ENCODE peak calls at places on chromosomes 7 and 10, in eight cellular contexts. X is AG04450, O is heart left ventricle, D is cardiac muscle cell, Z is lung, Q is fibroblast of pulmonary artery, M is IMR-90, Y is testis. K is an unnamed sample.

GRCh38 chr7:32582036-32582435 is 86.7 kb downstream of the AVL9 start:
- DNase-seq in X (no peak), O (no peak), D (no peak), Z (no peak), Q (no peak), M (peak; percentile 35), Y (no peak), K (peak; percentile 15)

GRCh38 chr10:57921140-57921539 is 346.6 kb downstream of the IPMK start:
- DNase-seq in X (no peak), O (no peak), D (no peak), Z (no peak), Q (no peak), M (no peak), Y (no peak), K (no peak)

GRCh38 chr7:19113855-19114590 is 3.4 kb downstream of the TWIST1 start:
- DNase-seq in X (no peak), O (no peak), D (no peak), Z (no peak), Q (peak; percentile 38), M (peak; percentile 66), Y (no peak), K (peak; percentile 32)

GRCh38 chr7:92955081-92955480 is 118.7 kb upstream of the CDK6 start:
- DNase-seq in X (no peak), O (no peak), D (no peak), Z (no peak), Q (no peak), M (no peak), Y (no peak), K (no peak)

GRCh38 chr10:62399211-62399610 is 25.0 kb downstream of the ZNF365 start:
- DNase-seq in X (no peak), O (no peak), D (no peak), Z (no peak), Q (peak; percentile 2), M (peak; percentile 66), Y (no peak), K (peak; percentile 42)

GRCh38 chr7:84207025-84207424 is 12.4 kb upstream of the SEMA3A start:
- DNase-seq in X (no peak), O (no peak), D (no peak), Z (no peak), Q (peak; percentile 47), M (no peak), Y (no peak), K (no peak)

GRCh38 chr7:41637051-41637450 is 65.8 kb downstream of the INHBA start:
- DNase-seq in X (no peak), O (no peak), D (no peak), Z (no peak), Q (no peak), M (peak; percentile 49), Y (no peak), K (no peak)

GRCh38 chr7:138460649-138461607 is 869 bp downstream of the TRIM24 start:
- DNase-seq in X (no peak), O (peak; percentile 46), D (peak; percentile 88), Z (peak; percentile 46), Q (peak; percentile 51), M (peak; percentile 33), Y (peak; percentile 61), K (peak; percentile 45)

GRCh38 chr10:33459597-33459996 is 125.1 kb upstream of the NRP1 start:
- DNase-seq in X (no peak), O (no peak), D (no peak), Z (no peak), Q (no peak), M (peak; percentile 28), Y (peak; percentile 63), K (no peak)

GRCh38 chr7:129295015-129295423 is 70.2 kb downstream of the AHCYL2 start:
- DNase-seq in X (no peak), O (no peak), D (no peak), Z (no peak), Q (peak; percentile 59), M (peak; percentile 58), Y (no peak), K (peak; percentile 44)

GRCh38 chr10:62580396-62580795 is 206.2 kb downstream of the ZNF365 start:
- DNase-seq in X (no peak), O (no peak), D (no peak), Z (no peak), Q (no peak), M (peak; percentile 41), Y (no peak), K (peak; percentile 22)

GRCh38 chr7:36155811-36156361 is 2.8 kb downstream of the EEPD1 start:
- DNase-seq in X (no peak), O (peak; percentile 76), D (peak; percentile 24), Z (no peak), Q (no peak), M (peak; percentile 53), Y (peak; percentile 26), K (peak; percentile 56)
- TF ChIP-seq CTCF in X (peak; percentile 27), O (no peak), D (no peak), Z (no peak), Q (no peak), M (peak; percentile 12), Y (no peak), K (no peak)

GRCh38 chr10:75111367-75111905 is at the start of gene SAMD8:
- DNase-seq in X (peak; percentile 92), O (peak; percentile 97), D (peak; percentile 95), Z (peak; percentile 95), Q (peak; percentile 96), M (peak; percentile 95), Y (peak; percentile 97), K (peak; percentile 96)

GRCh38 chr10:75109459-75109778 is 2.0 kb upstream of the SAMD8 start:
- DNase-seq in X (no peak), O (no peak), D (no peak), Z (no peak), Q (no peak), M (no peak), Y (peak; percentile 6), K (no peak)

GRCh38 chr10:75107756-75108683 is 3.4 kb upstream of the SAMD8 start:
- DNase-seq in X (no peak), O (no peak), D (no peak), Z (no peak), Q (no peak), M (no peak), Y (peak; percentile 6), K (no peak)

GRCh38 chr10:75110006-75110632 is 1.3 kb upstream of the SAMD8 start:
- DNase-seq in X (no peak), O (peak; percentile 33), D (peak; percentile 30), Z (no peak), Q (no peak), M (no peak), Y (no peak), K (no peak)

GRCh38 chr10:75108684-75109458 is 2.6 kb upstream of the SAMD8 start:
- DNase-seq in X (no peak), O (peak; percentile 28), D (peak; percentile 71), Z (no peak), Q (peak; percentile 31), M (no peak), Y (peak; percentile 39), K (no peak)
- H3K4me3 ChIP-seq in X (no peak overlapping the region), O (no peak overlapping the region), D (no peak overlapping the region), Z (no peak overlapping the region), Q (no peak overlapping the region), M (no peak overlapping the region), Y (no peak overlapping the region), K (no peak overlapping the region)

GRCh38 chr7:28956608-28957063 is 1.5 kb downstream of the TRIL start:
- DNase-seq in X (no peak), O (peak; percentile 60), D (peak; percentile 74), Z (peak; percentile 72), Q (peak; percentile 56), M (peak; percentile 5), Y (peak; percentile 52), K (peak; percentile 40)

GRCh38 chr7:28957064-28957821 is 887 bp downstream of the TRIL start:
- DNase-seq in X (no peak), O (peak; percentile 18), D (peak; percentile 66), Z (peak; percentile 34), Q (peak; percentile 26), M (no peak), Y (peak; percentile 34), K (no peak)

GRCh38 chr7:28955356-28955722 is 2.8 kb downstream of the TRIL start:
- DNase-seq in X (no peak), O (no peak), D (no peak), Z (no peak), Q (no peak), M (no peak), Y (no peak), K (no peak)

GRCh38 chr7:28954936-28955335 is 3.2 kb downstream of the TRIL start:
- DNase-seq in X (no peak), O (no peak), D (no peak), Z (no peak), Q (no peak), M (no peak), Y (no peak), K (no peak)

DNA sequence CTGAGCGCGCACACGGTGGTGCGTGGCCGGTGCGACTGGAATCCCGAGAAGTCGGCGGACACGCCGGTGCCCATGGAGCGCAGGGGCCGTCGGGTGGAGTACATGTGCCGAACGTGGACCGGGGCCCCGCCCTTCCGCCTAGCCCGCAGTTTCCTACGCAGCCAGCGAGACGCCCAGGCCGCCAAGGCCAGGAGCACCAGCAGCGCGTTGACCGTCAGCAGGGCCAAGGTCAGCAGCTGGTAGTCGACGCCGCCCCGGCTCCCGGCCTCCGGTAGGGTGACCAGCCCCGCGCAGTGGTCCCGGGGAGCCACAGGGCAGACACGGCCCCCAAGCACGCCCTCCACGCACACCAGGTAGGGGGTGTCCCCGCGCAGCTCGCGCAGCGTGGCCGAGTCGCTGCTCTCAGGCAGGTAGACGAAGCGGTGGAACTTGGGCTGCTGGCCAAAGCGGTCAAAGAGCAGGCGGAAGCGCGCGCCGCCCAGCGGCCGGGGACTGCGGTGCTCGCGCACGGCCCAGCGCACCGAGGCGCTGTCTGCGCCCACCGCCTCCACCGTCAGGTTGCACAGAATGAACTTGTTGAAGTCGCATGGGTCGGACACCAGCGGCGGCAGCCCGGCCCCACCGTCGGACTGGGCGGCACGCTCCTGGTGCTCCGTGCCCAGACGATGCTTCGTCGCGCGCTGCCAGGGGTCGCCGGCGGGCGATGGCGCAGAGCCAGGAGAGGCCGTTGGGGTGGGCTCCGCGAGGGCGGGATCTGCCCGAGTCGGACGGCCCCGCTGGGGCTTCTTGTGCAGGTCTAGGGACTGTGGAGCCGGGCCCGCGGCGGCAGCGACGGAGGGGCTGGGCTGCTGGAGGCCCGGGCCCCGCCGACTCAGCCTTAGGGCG is 2.2 kb downstream of the TRIL start:
- DNase-seq in X (no peak), O (peak; percentile 80), D (peak; percentile 86), Z (peak; percentile 83), Q (peak; percentile 57), M (peak; percentile 4), Y (peak; percentile 77), K (peak; percentile 24)
- TF ChIP-seq CTCF in X (peak; percentile 46), O (peak; percentile 59), D (peak; percentile 69), Z (peak; percentile 26), Q (peak; percentile 42), M (peak; percentile 49), Y (peak; percentile 6), K (peak; percentile 58)

GRCh38 chr10:46553238-46554049 is 3.0 kb downstream of the GPRIN2 start:
- DNase-seq in X (no peak), O (peak; percentile 7), D (no peak), Z (peak; percentile 29), Q (no peak), M (no peak), Y (peak; percentile 14), K (no peak)

GRCh38 chr10:46555713-46556514 is 544 bp downstream of the GPRIN2 start:
- DNase-seq in X (no peak), O (peak; percentile 8), D (peak; percentile 37), Z (peak; percentile 65), Q (no peak), M (no peak), Y (peak; percentile 33), K (no peak)

GRCh38 chr10:46556515-46557318 is at the start of gene GPRIN2:
- DNase-seq in X (no peak), O (peak; percentile 10), D (peak; percentile 47), Z (peak; percentile 54), Q (no peak), M (no peak), Y (peak; percentile 25), K (no peak)

GRCh38 chr10:46554166-46554781 is 2.2 kb downstream of the GPRIN2 start:
- DNase-seq in X (no peak), O (no peak), D (no peak), Z (no peak), Q (no peak), M (no peak), Y (no peak), K (no peak)

GRCh38 chr10:46555366-46555712 is 1.1 kb downstream of the GPRIN2 start:
- DNase-seq in X (no peak), O (no peak), D (no peak), Z (peak; percentile 43), Q (no peak), M (no peak), Y (peak; percentile 11), K (no peak)
- H3K4me3 ChIP-seq in X (no peak overlapping the region), O (no peak overlapping the region), D (no peak overlapping the region), Z (peak overlapping the region; percentile 29), Q (no peak overlapping the region), M (no peak overlapping the region), Y (peak overlapping the region; percentile 43), K (no peak overlapping the region)

K was measured in fibroblast of villous mesenchyme.